ENCODE peak calls at places on chromosomes 7 and 10, in seven cellular contexts. F, B, K, C, R, E and D are unnamed samples. For H3K4me1, the result is how much of the 10 kb centered on the place peaks cover.

GRCh38 chr10:60282771-60283353 is 106.8 kb downstream of the ANK3 start:
- DNase-seq in E (no peak), R (peak), C (no peak), F (no peak), K (peak), B (peak), D (no peak)

GRCh38 chr7:1144269-1144771 is 15.7 kb downstream of the ZFAND2A start:
- DNase-seq in E (no peak), K (no peak), R (peak), C (no peak), B (peak), F (no peak), D (peak)

GRCh38 chr10:50416181-50416824 is 165.0 kb upstream of the ASAH2 start:
- DNase-seq in B (no peak), K (peak), F (no peak), E (no peak), R (no peak), C (no peak), D (no peak)

GRCh38 chr10:16950686-16951681 is 133.8 kb upstream of the RSU1 start:
- DNase-seq in E (peak), C (no peak), K (no peak), B (no peak), R (peak), F (no peak), D (no peak)

GRCh38 chr7:130845581-130846085 is 111.6 kb upstream of the KLF14 start:
- DNase-seq in R (peak), B (no peak), F (no peak), K (no peak), E (peak), C (no peak), D (no peak)

GRCh38 chr7:15504376-15504775 is 57.4 kb downstream of the AGMO start:
- DNase-seq in K (no peak), C (no peak), F (no peak), B (no peak), E (no peak), R (no peak), D (no peak)

GRCh38 chr10:76962851-76963250 is 674.8 kb downstream of the KCNMA1 start:
- DNase-seq in K (no peak), B (no peak), E (no peak), C (no peak), F (no peak), R (no peak), D (no peak)

GRCh38 chr10:47021850-47022249 is 110.6 kb downstream of the PTPN20 start:
- DNase-seq in R (no peak), B (no peak), E (peak), K (no peak), C (no peak), F (no peak), D (no peak)

GRCh38 chr7:112001089-112001826 is 204.9 kb downstream of the DOCK4 start:
- DNase-seq in B (no peak), C (no peak), K (no peak), F (no peak), E (no peak), R (peak), D (no peak)

GRCh38 chr10:67976292-67977245 is 92.1 kb downstream of the SIRT1 start:
- DNase-seq in B (peak), K (no peak), F (no peak), E (no peak), C (no peak), R (peak), D (peak)

GRCh38 chr7:98420966-98421612 is 20.2 kb upstream of the BAIAP2L1 start:
- DNase-seq in B (peak), F (no peak), C (peak), K (peak), R (peak), E (peak), D (peak)

GRCh38 chr10:72087392-72087968 is 871 bp downstream of the SPOCK2 start:
- DNase-seq in K (no peak), R (no peak), E (no peak), C (no peak), B (no peak), F (no peak), D (no peak)

DNA sequence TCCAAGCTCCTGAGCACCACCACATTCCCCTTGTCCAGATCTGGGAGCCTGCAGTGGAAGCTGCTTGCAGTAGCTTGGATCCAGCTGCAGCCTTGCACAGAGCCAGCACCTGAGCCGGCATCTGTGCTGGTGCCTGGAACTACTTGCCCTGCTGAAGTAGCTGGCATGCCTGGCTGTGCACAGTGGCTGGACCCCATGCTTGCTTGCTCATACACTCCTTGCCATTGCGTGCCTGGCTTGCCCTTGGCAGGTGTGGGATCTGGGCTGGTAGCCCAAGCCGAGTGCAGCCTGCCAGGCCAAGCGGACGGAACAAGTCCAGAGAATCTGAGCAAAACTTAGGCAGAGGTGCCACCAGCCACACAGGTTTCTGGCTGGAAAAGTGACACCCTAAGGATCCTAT is 759.9 kb downstream of the IPMK start:
- DNase-seq in C (no peak), E (no peak), F (no peak), B (no peak), R (no peak), K (no peak), D (no peak)
- H3K4me1 ChIP-seq in C (under half), E (under half), F (under half), B (under half), R (under half), K (under half), D (under half)

DNA sequence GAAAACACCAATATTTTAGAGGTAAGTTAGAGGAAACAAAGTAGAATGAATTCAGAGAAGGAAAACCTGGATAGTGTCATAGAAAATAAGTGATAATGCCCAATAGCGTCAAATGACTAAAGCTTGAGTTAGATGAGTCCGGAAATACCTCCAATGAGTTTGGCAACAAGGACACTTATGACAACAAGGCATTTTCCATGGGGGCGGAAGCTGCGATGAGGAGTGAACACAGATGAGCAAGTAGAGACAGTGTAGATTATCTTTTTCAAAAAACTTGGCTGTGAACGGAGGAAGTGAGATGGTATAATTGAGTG is 383 bp upstream of the R3HCC1L start:
- DNase-seq in R (peak), K (no peak), E (no peak), F (no peak), C (no peak), B (no peak), D (no peak)
- H3K4me1 ChIP-seq in R (under half), K (under half), E (under half), F (under half), C (under half), B (under half), D (under half)

GRCh38 chr10:126434235-126434634 is 46.0 kb upstream of the ADAM12 start:
- DNase-seq in K (no peak), C (no peak), E (no peak), R (no peak), B (no peak), F (no peak), D (no peak)

GRCh38 chr10:126430512-126430911 is 42.2 kb upstream of the ADAM12 start:
- DNase-seq in R (no peak), E (no peak), B (no peak), K (no peak), F (no peak), C (no peak), D (no peak)

GRCh38 chr10:126431816-126432215 is 43.5 kb upstream of the ADAM12 start:
- DNase-seq in F (no peak), K (no peak), R (no peak), E (no peak), B (no peak), C (no peak), D (no peak)

GRCh38 chr10:126432507-126432906 is 44.2 kb upstream of the ADAM12 start:
- DNase-seq in F (no peak), B (no peak), C (no peak), R (no peak), K (no peak), E (no peak), D (no peak)

GRCh38 chr10:126433351-126433750 is 45.1 kb upstream of the ADAM12 start:
- DNase-seq in K (peak), R (peak), F (no peak), C (no peak), E (no peak), B (no peak), D (no peak)
- H3K4me1 ChIP-seq in K (under half), R (under half), F (under half), C (under half), E (under half), B (under half), D (under half)

GRCh38 chr10:62732841-62733653 is 71.5 kb upstream of the ADO start:
- DNase-seq in K (peak), C (no peak), F (no peak), E (no peak), B (no peak), R (peak), D (no peak)

GRCh38 chr10:62735464-62736188 is 68.9 kb upstream of the ADO start:
- DNase-seq in K (no peak), F (no peak), E (peak), R (peak), C (no peak), B (no peak), D (no peak)

GRCh38 chr10:62738916-62739315 is 65.6 kb upstream of the ADO start:
- DNase-seq in R (peak), C (no peak), K (no peak), F (no peak), B (no peak), E (no peak), D (no peak)

GRCh38 chr10:62734781-62735463 is 69.6 kb upstream of the ADO start:
- DNase-seq in E (no peak), B (no peak), K (no peak), C (no peak), R (peak), F (no peak), D (no peak)

DNA sequence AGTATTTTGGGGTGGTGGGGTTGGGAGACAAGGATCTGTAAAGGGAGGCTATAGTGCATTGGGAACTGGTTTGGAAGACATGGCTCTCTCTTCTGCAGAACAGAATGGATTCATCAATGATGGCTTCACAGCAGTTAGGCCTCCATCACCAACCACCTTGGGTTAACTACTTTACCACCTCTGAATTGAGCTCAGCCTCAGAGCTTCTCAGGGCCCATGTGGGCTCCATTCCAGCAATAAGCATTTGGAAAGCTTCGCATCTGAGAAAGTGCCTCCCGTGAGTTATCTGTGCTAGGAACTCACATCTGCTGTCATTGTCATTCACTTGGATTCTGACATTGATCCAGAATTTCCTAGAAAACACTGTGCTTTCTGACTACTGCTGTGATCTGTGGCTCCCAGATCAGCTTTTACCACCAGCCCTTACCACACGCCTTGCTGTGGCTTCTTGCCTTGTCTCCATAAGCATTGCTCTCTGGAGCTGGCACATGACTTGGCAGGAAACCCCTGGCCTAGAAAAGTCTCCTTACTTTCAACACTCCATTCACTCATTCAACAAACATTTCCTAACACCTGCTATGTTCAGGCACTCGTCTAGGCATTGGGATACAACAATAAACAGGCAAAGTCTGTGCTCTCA is 70.7 kb upstream of the ADO start:
- DNase-seq in C (no peak), F (no peak), E (no peak), B (no peak), R (peak), K (no peak), D (peak)
- H3K4me1 ChIP-seq in C (under half), F (under half), E (under half), B (under half), R (half or more), K (under half), D (under half)

DNA sequence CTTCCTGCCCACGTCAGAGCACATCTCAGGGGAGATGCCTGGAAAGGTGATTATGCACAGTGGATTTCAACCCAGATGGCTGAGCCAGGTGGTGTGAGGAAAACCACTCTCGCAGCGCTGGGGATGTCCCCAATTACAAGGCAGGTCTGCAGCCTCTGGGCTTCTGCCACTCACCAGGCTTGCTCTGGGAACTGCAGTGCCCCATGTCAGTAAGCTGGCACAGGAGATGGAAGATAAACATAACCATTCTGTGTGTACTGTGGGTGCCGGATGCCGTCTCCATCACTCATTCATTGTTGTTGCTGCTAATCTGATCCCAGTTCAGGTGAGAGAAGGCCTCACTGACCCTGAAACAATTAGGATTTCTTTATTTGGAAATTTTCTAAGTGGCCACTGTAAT is 222.9 kb upstream of the PITRM1 start:
- DNase-seq in F (no peak), E (no peak), K (no peak), C (no peak), B (no peak), R (peak), D (no peak)
- H3K4me1 ChIP-seq in F (under half), E (half or more), K (under half), C (under half), B (under half), R (under half), D (under half)

DNA sequence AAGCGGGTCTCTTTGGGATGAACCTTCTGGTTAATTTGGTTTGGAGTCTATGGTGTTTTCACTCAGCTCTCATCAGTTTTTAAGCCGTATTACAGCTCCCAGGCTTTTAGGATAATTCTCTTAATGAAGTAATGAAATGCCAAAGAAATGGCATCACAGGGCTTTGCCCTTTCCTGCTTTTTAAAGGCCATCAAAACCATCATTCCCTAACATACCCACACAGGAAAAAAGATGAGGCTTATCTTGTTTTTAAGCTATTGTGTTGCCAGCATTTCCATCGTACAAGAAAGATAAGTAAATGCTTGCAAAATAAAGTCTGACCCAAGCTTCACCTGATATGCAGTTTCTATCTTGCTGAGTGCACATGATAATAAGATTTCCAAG is 54.9 kb upstream of the FAM133B start:
- DNase-seq in F (no peak), E (no peak), C (no peak), K (no peak), B (no peak), R (no peak), D (no peak)
- H3K4me1 ChIP-seq in F (half or more), E (under half), C (under half), K (under half), B (under half), R (under half), D (half or more)

GRCh38 chr10:116836087-116836486 is 13.2 kb upstream of the ENO4 start:
- DNase-seq in E (no peak), C (no peak), F (no peak), B (no peak), R (no peak), K (no peak), D (no peak)
- H3K4me1 ChIP-seq in E (under half), C (under half), F (under half), B (under half), R (under half), K (under half), D (under half)

GRCh38 chr7:47627580-47628283 is 45.8 kb upstream of the TNS3 start:
- DNase-seq in B (no peak), C (no peak), E (no peak), K (peak), R (no peak), F (no peak), D (no peak)
- H3K4me1 ChIP-seq in B (under half), C (under half), E (under half), K (under half), R (under half), F (under half), D (under half)

GRCh38 chr10:79156334-79157274 is 87.8 kb downstream of the ZMIZ1 start:
- DNase-seq in R (no peak), B (no peak), K (no peak), E (no peak), C (no peak), F (no peak), D (no peak)

GRCh38 chr10:79159785-79160184 is 91.0 kb downstream of the ZMIZ1 start:
- DNase-seq in C (no peak), K (no peak), F (no peak), E (no peak), R (no peak), B (peak), D (peak)

GRCh38 chr10:79159141-79159619 is 90.4 kb downstream of the ZMIZ1 start:
- DNase-seq in B (no peak), E (peak), F (no peak), C (no peak), R (peak), K (no peak), D (no peak)

GRCh38 chr10:79158402-79159097 is 89.8 kb downstream of the ZMIZ1 start:
- DNase-seq in K (no peak), C (no peak), E (no peak), F (no peak), B (no peak), R (peak), D (no peak)

DNA sequence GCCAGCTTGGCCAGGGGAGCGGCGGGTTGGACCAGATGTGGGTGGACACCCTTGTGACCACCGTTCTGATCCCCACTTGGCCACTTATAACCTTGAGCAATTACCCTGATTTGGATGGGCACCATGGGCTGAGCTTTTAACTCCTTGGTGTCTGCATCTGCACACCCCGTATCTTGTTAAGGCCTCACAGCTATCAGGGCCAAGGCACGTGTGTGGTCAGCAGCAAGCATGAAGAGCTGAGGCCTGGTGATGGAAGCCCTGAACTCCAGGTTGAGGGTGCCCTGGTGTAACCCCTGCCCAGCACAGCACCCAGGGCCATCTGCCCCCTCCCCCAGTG is 89.2 kb downstream of the ZMIZ1 start:
- DNase-seq in B (no peak), R (no peak), C (no peak), F (no peak), K (no peak), E (no peak), D (no peak)
- H3K4me1 ChIP-seq in B (half or more), R (half or more), C (under half), F (half or more), K (half or more), E (half or more), D (half or more)

GRCh38 chr7:94055963-94056362 is 51.8 kb upstream of the BET1 start:
- DNase-seq in K (no peak), F (no peak), B (no peak), C (no peak), E (no peak), R (no peak), D (no peak)
- H3K4me1 ChIP-seq in K (under half), F (under half), B (under half), C (under half), E (under half), R (under half), D (under half)